ENCODE peak calls at places on chromosomes 16 and 17, in four cellular contexts. D is HepG2, Z is K562, K is GM12878. U is an unnamed sample.

GRCh38 chr16:47965439-47965838 is 190.4 kb downstream of the ABCC12 start:
- DNase-seq in D (no peak), Z (no peak), K (no peak), U (no peak)

GRCh38 chr16:85759631-85760419 is 8.9 kb upstream of the C16orf74 start:
- DNase-seq in D (no peak), Z (peak; percentile 57), K (no peak), U (peak; percentile 55)

GRCh38 chr17:49494937-49495841 is at the start of gene NGFR:
- DNase-seq in D (no peak), Z (peak; percentile 96), K (no peak), U (peak; percentile 78)

GRCh38 chr16:11016993-11017392 is 72.6 kb downstream of the CLEC16A start:
- DNase-seq in D (peak; percentile 74), Z (peak; percentile 19), K (no peak), U (no peak)

GRCh38 chr17:5817475-5818395 is 233.4 kb upstream of the NLRP1 start:
- DNase-seq in D (no peak), Z (no peak), K (no peak), U (no peak)

GRCh38 chr16:55325458-55326109 is 1.6 kb downstream of the IRX6 start:
- DNase-seq in D (no peak), Z (no peak), K (no peak), U (no peak)

GRCh38 chr17:42477173-42477572 is 18.5 kb downstream of the ATP6V0A1 start:
- DNase-seq in D (no peak), Z (no peak), K (no peak), U (no peak)

GRCh38 chr16:5516115-5516514 is 418.5 kb upstream of the EEF2KMT start:
- DNase-seq in D (no peak), Z (no peak), K (no peak), U (no peak)

GRCh38 chr17:3777366-3777765 is 23.6 kb downstream of the ITGAE start:
- DNase-seq in D (no peak), Z (no peak), K (no peak), U (no peak)

GRCh38 chr16:69932228-69932627 is 18.9 kb upstream of the CLEC18A start:
- DNase-seq in D (no peak), Z (no peak), K (no peak), U (no peak)

GRCh38 chr16:12516621-12517309 is 286.9 kb downstream of the CPPED1 start:
- DNase-seq in D (no peak), Z (no peak), K (no peak), U (no peak)

GRCh38 chr17:50056961-50057330 is 1.0 kb downstream of the ITGA3 start:
- DNase-seq in D (no peak), Z (no peak), K (no peak), U (no peak)

GRCh38 chr16:29876186-29876577 is 13.2 kb upstream of the CDIPT start:
- DNase-seq in D (no peak), Z (peak; percentile 63), K (no peak), U (no peak)

GRCh38 chr17:37322826-37323561 is 52.8 kb upstream of the C17orf78 start:
- DNase-seq in D (no peak), Z (no peak), K (no peak), U (no peak)

GRCh38 chr16:67548265-67549126 is 13.8 kb upstream of the CTCF start:
- DNase-seq in D (no peak), Z (no peak), K (no peak), U (no peak)

GRCh38 chr16:82331974-82332750 is 162.1 kb upstream of the MPHOSPH6 start:
- DNase-seq in D (peak; percentile 45), Z (no peak), K (no peak), U (no peak)

GRCh38 chr17:17236295-17237025 is 508 bp downstream of the FLCN start:
- DNase-seq in D (peak; percentile 50), Z (peak; percentile 68), K (no peak), U (peak; percentile 24)

GRCh38 chr17:78735832-78736525 is 46.1 kb downstream of the CYTH1 start:
- DNase-seq in D (peak; percentile 50), Z (no peak), K (no peak), U (no peak)

GRCh38 chr17:79801156-79802038 is 4.5 kb upstream of the CBX8 start:
- DNase-seq in D (no peak), Z (no peak), K (no peak), U (peak; percentile 36)

GRCh38 chr16:58306327-58306726 is 11.5 kb upstream of the PRSS54 start:
- DNase-seq in D (peak; percentile 15), Z (no peak), K (no peak), U (no peak)

GRCh38 chr16:57751539-57752202 is 16.1 kb downstream of the KATNB1 start:
- DNase-seq in D (no peak), Z (no peak), K (no peak), U (no peak)

GRCh38 chr17:71855000-71855399 is 265.8 kb upstream of the SOX9 start:
- DNase-seq in D (no peak), Z (no peak), K (no peak), U (no peak)

GRCh38 chr17:32916134-32916533 is 11.8 kb upstream of the TMEM98 start:
- DNase-seq in D (no peak), Z (no peak), K (no peak), U (no peak)

GRCh38 chr17:32915108-32915700 is 12.7 kb upstream of the TMEM98 start:
- DNase-seq in D (no peak), Z (no peak), K (no peak), U (no peak)

GRCh38 chr17:32913593-32913992 is 14.4 kb upstream of the TMEM98 start:
- DNase-seq in D (no peak), Z (no peak), K (no peak), U (no peak)

GRCh38 chr17:32912218-32912897 is 15.6 kb upstream of the TMEM98 start:
- DNase-seq in D (peak; percentile 84), Z (peak; percentile 83), K (no peak), U (peak; percentile 41)

GRCh38 chr17:32914181-32914580 is 13.8 kb upstream of the TMEM98 start:
- DNase-seq in D (no peak), Z (no peak), K (no peak), U (no peak)
- TF ChIP-seq FOXM1 in D (no peak), Z (no peak), K (no peak), U (no peak)

DNA sequence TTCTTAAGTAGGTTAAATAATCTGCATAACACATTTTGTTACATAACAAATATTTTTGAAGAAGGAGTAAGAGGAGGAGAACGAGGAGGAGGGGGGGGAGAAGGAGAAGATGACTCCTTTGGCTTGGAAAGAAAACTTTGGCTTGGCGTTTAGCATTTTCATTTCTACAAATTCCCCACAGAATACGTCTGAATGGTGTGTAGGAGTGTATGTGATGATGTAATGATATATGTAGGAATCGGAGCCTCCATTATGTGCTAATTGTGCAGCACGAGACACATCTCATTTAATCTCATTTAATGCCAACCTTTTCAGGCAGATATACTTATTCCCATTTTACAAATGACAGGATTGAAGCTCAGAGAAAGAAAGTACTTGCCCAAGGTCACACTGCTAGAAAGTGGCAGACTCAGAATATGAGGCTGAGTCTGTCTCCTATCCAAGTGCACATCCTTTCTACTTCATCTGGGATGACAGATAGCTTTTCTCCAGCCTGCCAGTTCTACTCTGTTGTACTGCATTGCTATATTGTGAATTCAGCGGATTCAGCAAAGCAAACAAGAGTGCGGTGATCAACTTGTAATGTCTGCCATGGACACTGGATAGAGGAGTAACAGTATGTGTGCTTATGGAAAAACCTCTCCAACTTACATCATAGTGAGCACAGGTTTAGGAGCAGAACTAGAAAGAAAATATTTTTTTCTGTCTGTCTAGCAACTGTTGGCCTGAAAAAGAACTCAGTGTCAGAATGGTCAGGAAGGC is 10.4 kb upstream of the SLC47A2 start:
- DNase-seq in D (no peak), Z (no peak), K (no peak), U (no peak)
- TF ChIP-seq BHLHE40 in D (no peak), Z (no peak), K (no peak), U (no peak)

DNA sequence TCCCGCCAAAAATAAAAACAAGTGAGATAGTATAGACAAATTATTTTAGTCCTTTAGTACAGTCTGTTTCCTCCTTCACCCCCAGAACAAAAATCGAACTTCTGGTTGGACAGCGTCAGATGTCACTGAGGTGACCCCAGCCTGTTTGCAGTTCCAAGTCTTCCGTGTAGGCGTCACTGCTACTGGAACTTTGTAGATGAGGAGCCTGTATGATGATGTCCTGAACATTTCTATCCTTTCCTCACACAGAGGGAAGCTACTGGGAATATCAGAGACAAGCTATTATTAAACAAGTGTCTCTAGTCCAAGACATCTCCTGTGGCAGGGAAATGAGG is 924 bp upstream of the VEZF1 start:
- DNase-seq in D (peak; percentile 78), Z (peak; percentile 37), K (no peak), U (peak; percentile 32)
- TF ChIP-seq FOXM1 in D (no peak), Z (no peak), K (no peak), U (no peak)

DNA sequence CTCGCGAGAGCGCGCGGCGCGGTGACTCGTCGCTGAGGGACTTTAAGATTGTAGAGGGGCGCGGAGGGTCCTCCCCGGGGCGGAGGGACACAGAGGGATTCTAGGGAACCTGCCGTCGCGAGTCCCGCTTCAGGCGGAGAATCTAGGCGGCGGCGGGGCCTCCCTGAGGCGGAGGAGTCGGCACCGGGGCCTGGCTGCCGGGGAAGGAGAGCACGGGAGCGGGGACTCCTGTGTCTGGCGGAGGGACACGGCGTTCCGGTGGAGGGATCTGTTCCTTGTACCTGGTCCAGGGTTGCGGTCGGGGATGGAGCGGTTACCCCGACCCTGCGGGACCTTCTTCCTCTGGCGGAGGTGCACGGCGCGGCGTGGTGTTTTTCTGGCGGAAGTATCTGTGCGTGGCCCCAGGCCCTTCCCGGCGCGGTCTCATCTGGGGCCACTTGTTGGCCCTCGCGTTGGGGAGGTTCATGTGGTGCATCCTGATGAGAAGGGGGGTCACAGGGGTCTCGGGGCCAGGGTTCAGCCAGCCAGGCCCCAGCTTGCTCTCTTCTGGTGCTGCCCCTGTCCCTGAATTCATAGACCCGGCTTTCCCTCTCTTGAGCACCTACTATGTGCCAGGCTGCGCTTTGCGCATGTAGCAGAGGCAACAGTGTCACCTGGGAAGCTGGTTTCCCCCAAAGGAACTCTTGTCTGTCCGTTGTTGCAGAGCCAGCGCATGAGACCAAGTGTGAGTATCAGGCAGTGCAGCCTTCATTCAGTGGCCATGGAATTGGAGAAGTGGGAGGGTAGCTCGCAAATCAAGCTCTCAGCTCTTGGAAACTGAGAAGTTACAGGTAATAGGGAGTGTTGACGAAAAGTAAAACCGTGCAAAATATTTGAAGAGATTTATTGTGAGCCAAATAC is 561 bp upstream of the ZKSCAN2 start:
- DNase-seq in D (peak; percentile 92), Z (peak; percentile 82), K (peak; percentile 44), U (peak; percentile 66)
- TF ChIP-seq BHLHE40 in D (peak; percentile 59), Z (peak; percentile 52), K (no peak), U (no peak)

GRCh38 chr16:22623351-22623781 is 112.7 kb downstream of the NPIPB5 start:
- DNase-seq in D (no peak), Z (no peak), K (no peak), U (no peak)
- TF ChIP-seq FOXM1 in D (no peak), Z (no peak), K (no peak), U (no peak)

GRCh38 chr16:51107742-51108141 is 43.3 kb downstream of the SALL1 start:
- DNase-seq in D (peak; percentile 35), Z (no peak), K (no peak), U (no peak)
- TF ChIP-seq BHLHE40 in D (no peak), Z (no peak), K (no peak), U (no peak)

GRCh38 chr16:65024649-65025243 is 97.1 kb downstream of the CDH11 start:
- DNase-seq in D (no peak), Z (no peak), K (no peak), U (no peak)
- TF ChIP-seq FOXM1 in D (no peak), Z (no peak), K (no peak), U (no peak)

GRCh38 chr17:77445030-77445907 is 304.5 kb downstream of the SEC14L1 start:
- DNase-seq in D (no peak), Z (no peak), K (peak; percentile 92), U (no peak)
- TF ChIP-seq BHLHE40 in D (no peak), Z (no peak), K (peak; percentile 100), U (no peak)

GRCh38 chr17:63783522-63783921 is 9.6 kb downstream of the DDX42 start:
- DNase-seq in D (no peak), Z (no peak), K (no peak), U (no peak)
- TF ChIP-seq FOXM1 in D (no peak), Z (no peak), K (no peak), U (no peak)

U was measured in HEK293T.